ENCODE peak calls at places on chromosome 1, in nine cellular contexts. E is Panc1, Q is spleen, V is sigmoid colon, T is transverse colon, S is HCT116, I is K562, R is prostate gland, W is GM23338. P is an unnamed sample.

GRCh38 chr1:214414691-214415090 is 133.7 kb downstream of the SMYD2 start:
- DNase-seq in V (no peak), Q (no peak), S (no peak), T (no peak), I (no peak), R (no peak), E (no peak), W (no peak), P (no peak)

GRCh38 chr1:119667176-119667575 is 19.1 kb upstream of the ZNF697 start:
- DNase-seq in V (no peak), I (no peak), R (no peak), E (no peak), T (no peak), S (no peak), Q (no peak), W (no peak), P (no peak)

GRCh38 chr1:232009741-232010140 is 383.2 kb downstream of the DISC1 start:
- DNase-seq in R (no peak), T (no peak), S (no peak), I (no peak), E (no peak), W (no peak), Q (no peak), V (no peak), P (no peak)

GRCh38 chr1:19676438-19676922 is 11.8 kb downstream of the HTR6 start:
- DNase-seq in S (no peak), Q (no peak), T (peak), I (peak), W (peak), E (no peak), R (no peak), V (peak), P (peak)

GRCh38 chr1:40630488-40631223 is 34.8 kb downstream of the RIMS3 start:
- DNase-seq in E (no peak), S (peak), Q (no peak), T (no peak), R (no peak), V (no peak), W (peak), I (peak), P (peak)

GRCh38 chr1:88801575-88802208 is 89.7 kb downstream of the GTF2B start:
- DNase-seq in I (no peak), S (no peak), W (peak), T (no peak), V (no peak), R (no peak), Q (no peak), E (no peak), P (no peak)

GRCh38 chr1:43952731-43953350 is 6.1 kb downstream of the IPO13 start:
- DNase-seq in E (no peak), R (no peak), Q (no peak), V (no peak), W (peak), I (no peak), T (no peak), S (no peak), P (no peak)

GRCh38 chr1:100034465-100034864 is 64.7 kb downstream of the SLC35A3 start:
- DNase-seq in I (no peak), V (no peak), E (no peak), S (no peak), Q (no peak), W (peak), T (no peak), R (no peak), P (no peak)

GRCh38 chr1:38153426-38154088 is 107.0 kb upstream of the POU3F1 start:
- DNase-seq in I (no peak), E (no peak), R (no peak), W (peak), V (no peak), S (no peak), Q (no peak), T (no peak), P (no peak)

GRCh38 chr1:38151399-38151798 is 104.8 kb upstream of the POU3F1 start:
- DNase-seq in Q (no peak), V (no peak), R (no peak), W (no peak), S (no peak), I (no peak), T (no peak), E (no peak), P (no peak)

GRCh38 chr1:38154089-38154470 is 107.5 kb upstream of the POU3F1 start:
- DNase-seq in W (no peak), Q (no peak), E (no peak), V (no peak), R (no peak), I (no peak), T (no peak), S (no peak), P (no peak)

DNA sequence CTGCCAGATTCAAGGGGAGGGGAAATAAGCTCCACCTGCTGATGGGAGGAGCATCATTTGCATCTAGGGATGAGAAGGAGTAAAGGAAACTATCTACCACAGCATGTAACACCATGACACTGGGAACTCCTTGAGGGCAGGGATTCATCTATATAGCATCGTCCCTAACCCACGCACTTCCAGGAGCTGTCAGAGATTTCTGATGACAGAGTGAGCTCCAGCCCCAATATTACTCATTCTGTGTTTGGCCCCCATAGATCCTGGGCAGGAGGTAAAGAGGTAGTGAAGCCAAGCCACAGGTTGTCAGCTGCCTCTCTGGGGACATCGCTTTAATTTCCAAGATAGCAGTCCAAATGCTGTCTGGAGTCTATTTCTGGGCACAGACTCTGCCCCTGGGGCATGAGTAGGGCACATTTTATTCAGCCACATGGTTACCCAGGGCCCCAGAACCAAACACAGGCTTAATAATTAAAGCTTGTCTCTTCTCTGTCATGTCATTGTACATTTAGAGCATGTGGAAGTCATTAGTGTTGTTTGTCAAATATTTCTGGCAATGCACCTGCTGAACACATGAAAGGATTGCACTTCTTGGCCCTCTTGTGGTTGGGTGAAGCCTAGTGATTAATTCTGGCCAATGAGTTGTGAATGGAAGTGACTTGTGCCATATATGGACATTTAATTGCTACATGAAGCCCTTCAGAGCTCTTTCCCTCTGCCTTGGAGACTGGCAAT is 105.9 kb upstream of the POU3F1 start:
- DNase-seq in W (no peak), R (no peak), V (no peak), S (no peak), Q (no peak), E (no peak), I (no peak), T (no peak), P (no peak)
- H3K27ac ChIP-seq in W (no peak), R (no peak), V (no peak), S (no peak), Q (no peak), E (no peak), I (no peak), T (no peak), P (no peak)

GRCh38 chr1:23701996-23702395 is 10.4 kb downstream of the RPL11 start:
- DNase-seq in I (no peak), V (no peak), S (no peak), R (no peak), T (no peak), W (no peak), Q (no peak), E (no peak), P (no peak)
- TF ChIP-seq POLR2AphosphoS5 in I (no peak), V (no peak), S (no peak), R (no peak), T (no peak), W (no peak), Q (no peak), E (no peak), P (no peak)

DNA sequence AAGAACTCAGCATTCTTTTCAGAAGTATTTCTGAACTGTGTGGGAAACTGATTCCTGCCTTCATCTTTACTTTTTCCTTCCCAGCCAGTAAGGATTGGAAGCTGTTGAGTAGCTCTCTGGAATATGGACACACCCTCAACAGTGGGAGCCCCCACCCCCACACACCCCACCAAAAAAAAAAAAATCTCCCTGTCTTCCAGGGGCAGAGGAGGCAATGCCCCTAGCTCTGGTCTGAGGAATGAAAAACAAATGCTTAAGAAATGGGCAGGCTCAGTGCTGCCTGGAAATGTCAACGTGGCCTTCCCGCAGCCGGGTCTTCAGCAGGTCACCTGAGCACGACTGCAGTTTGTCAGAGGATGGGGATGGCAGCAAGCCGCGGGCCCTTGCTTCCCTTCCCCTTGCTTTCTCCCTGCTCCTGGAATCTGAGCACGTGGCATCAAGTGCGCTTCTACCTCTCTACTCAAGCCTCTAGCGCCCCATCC is 502 bp downstream of the RGS16 start:
- DNase-seq in Q (no peak), I (no peak), S (no peak), W (peak), E (no peak), T (peak), V (peak), R (no peak), P (no peak)
- H3K27ac ChIP-seq in Q (peak), I (no peak), S (no peak), W (no peak), E (no peak), T (peak), V (peak), R (no peak), P (peak)

GRCh38 chr1:76254165-76255043 is 179.9 kb downstream of the ST6GALNAC3 start:
- DNase-seq in T (no peak), Q (no peak), V (no peak), W (no peak), E (no peak), R (no peak), S (peak), I (no peak), P (no peak)
- TF ChIP-seq POLR2AphosphoS5 in T (no peak), Q (no peak), V (no peak), W (no peak), E (no peak), R (no peak), S (peak), I (no peak), P (no peak)

GRCh38 chr1:101165944-101166343 is 70.9 kb upstream of the S1PR1 start:
- DNase-seq in R (no peak), S (no peak), W (peak), E (no peak), Q (no peak), V (no peak), T (no peak), I (no peak), P (no peak)
- H3K27ac ChIP-seq in R (no peak), S (no peak), W (no peak), E (no peak), Q (no peak), V (no peak), T (no peak), I (no peak), P (no peak)

GRCh38 chr1:203682401-203683383 is 56.1 kb downstream of the ATP2B4 start:
- DNase-seq in S (peak), W (peak), R (no peak), I (peak), E (no peak), T (peak), V (no peak), Q (no peak), P (no peak)
- TF ChIP-seq POLR2AphosphoS5 in S (peak), W (no peak), R (no peak), I (no peak), E (no peak), T (no peak), V (no peak), Q (no peak), P (no peak)

DNA sequence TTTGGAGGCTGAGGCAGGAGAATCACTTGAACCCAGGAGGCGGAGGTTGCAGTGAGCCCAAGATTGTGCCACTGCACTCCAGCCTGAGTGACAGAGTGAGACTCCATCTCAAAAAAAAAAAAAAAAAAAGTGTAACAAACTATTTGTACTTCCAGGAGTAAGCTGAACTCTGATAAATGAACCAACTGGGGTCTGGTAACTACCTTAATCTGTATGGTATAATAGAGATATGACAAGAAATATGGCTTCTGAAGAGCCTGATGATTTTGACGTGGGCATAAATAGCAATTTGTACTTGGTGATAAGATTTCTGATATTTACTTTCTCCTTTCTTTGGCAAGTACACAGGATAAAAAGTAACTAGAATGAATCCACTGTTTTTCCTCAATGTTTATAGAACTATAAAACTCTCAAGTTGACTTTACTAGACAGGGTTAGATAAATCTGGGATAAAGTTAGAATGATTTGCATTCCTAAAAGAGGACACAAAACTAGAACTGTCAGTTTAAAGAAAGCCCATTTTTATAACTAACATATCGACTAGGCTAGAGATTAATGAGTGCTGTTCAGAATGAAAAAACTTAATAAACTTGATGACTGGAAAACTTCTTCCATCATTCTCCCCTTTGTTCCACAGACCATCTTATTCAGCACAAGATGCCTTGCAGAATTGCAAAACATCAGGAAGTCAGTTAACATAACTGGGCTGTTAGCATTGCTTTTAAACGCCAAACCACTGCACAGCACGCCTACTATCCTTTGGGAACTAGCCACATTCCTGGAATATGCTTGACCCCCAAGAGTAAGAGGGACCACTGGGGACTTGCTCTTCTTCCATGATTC is 51.5 kb upstream of the EDARADD start:
- DNase-seq in R (no peak), V (no peak), I (no peak), T (no peak), Q (no peak), S (no peak), W (no peak), E (no peak), P (no peak)
- H3K27ac ChIP-seq in R (no peak), V (no peak), I (no peak), T (no peak), Q (no peak), S (no peak), W (no peak), E (peak), P (no peak)

DNA sequence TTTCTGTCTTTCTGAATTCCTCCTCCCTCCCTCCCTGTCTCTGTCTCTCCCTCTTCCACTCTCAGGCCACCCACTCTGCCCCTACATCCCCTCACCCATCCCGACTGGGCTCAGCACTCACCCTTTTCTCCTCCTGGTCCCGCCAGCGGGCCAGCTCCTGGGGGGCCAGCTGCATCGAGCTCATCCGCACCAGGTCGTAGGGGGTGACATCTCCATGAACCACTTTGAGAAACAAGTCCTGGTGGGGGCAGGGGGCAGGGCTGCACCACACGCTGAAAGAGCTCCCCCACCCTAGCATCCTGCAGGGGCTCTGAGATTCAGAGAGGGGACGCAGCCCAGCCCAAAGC is 17.8 kb downstream of the SPOCD1 start:
- DNase-seq in R (no peak), I (no peak), Q (peak), S (no peak), E (no peak), V (peak), T (peak), W (no peak), P (no peak)
- TF ChIP-seq POLR2AphosphoS5 in R (no peak), I (no peak), Q (no peak), S (no peak), E (no peak), V (no peak), T (no peak), W (no peak), P (no peak)

GRCh38 chr1:39130297-39130696 is 74.2 kb upstream of the MACF1 start:
- DNase-seq in T (no peak), E (no peak), R (peak), W (no peak), S (no peak), Q (no peak), I (no peak), V (no peak), P (no peak)

GRCh38 chr1:39128126-39128525 is 76.4 kb upstream of the MACF1 start:
- DNase-seq in S (no peak), R (no peak), W (no peak), E (no peak), V (no peak), Q (no peak), I (no peak), T (no peak), P (no peak)

GRCh38 chr1:39129514-39129913 is 75.0 kb upstream of the MACF1 start:
- DNase-seq in T (no peak), Q (no peak), E (no peak), R (peak), S (no peak), W (peak), V (no peak), I (no peak), P (no peak)

GRCh38 chr1:39128959-39129358 is 75.5 kb upstream of the MACF1 start:
- DNase-seq in V (no peak), E (no peak), I (no peak), S (peak), T (peak), W (no peak), Q (no peak), R (peak), P (peak)

DNA sequence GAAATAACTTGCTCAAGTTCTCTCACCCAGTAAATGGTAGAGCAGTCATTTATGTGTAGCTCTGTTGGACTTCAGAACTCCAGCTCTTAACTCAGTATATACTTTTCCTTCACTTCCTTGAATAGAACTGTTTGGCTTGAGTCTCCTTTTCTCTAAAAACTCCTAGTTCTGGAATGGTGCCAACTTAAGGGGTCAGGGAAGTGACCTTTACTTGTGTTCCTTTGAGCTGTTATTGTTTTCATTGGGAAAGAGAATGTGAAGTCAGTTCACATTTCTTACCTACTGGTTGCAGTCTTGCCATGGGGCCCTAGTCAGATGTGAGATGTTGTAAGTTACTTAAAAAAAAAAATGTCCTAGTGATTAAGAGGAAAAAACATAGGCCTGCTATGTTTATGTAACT is 77.0 kb upstream of the MACF1 start:
- DNase-seq in Q (no peak), I (peak), R (no peak), V (no peak), W (no peak), S (no peak), T (no peak), E (no peak), P (peak)
- H3K27ac ChIP-seq in Q (peak), I (no peak), R (peak), V (peak), W (peak), S (no peak), T (peak), E (peak), P (peak)

GRCh38 chr1:42322577-42322976 is 12.5 kb downstream of the FOXJ3 start:
- DNase-seq in R (no peak), E (no peak), Q (no peak), W (no peak), I (no peak), S (no peak), V (no peak), T (no peak), P (no peak)
- TF ChIP-seq POLR2AphosphoS5 in R (no peak), E (no peak), Q (no peak), W (no peak), I (no peak), S (no peak), V (no peak), T (no peak), P (no peak)

P was measured in stomach.